ENCODE peak calls at places on chromosomes 16 and 17, in nine cellular contexts. S is uterus, E is breast epithelium, O is right cardiac atrium, A is testis, U is cardiac muscle cell, H is GM23248, T is pancreas, X is tibial nerve. Z is an unnamed sample.

GRCh38 chr16:20611975-20612471 is 35.9 kb upstream of the ACSM2B start:
- DNase-seq in S (peak), E (no peak), O (peak), A (peak), U (no peak), H (no peak), T (peak), X (no peak), Z (no peak)

GRCh38 chr16:55640714-55641327 is 15.0 kb upstream of the SLC6A2 start:
- DNase-seq in S (no peak), E (no peak), O (no peak), A (no peak), U (no peak), H (no peak), T (no peak), X (no peak), Z (no peak)

GRCh38 chr16:46728804-46729203 is 19.3 kb downstream of the MYLK3 start:
- DNase-seq in S (no peak), E (no peak), O (no peak), A (peak), U (no peak), H (no peak), T (no peak), X (no peak), Z (no peak)

GRCh38 chr17:29905879-29906167 is 24.2 kb downstream of the SSH2 start:
- DNase-seq in S (no peak), E (no peak), O (no peak), A (no peak), U (no peak), H (no peak), T (no peak), X (no peak), Z (no peak)

GRCh38 chr17:34579979-34580684 is 750 bp downstream of the TMEM132E start:
- DNase-seq in S (no peak), E (peak), O (peak), A (peak), U (peak), H (peak), T (peak), X (no peak), Z (no peak)

GRCh38 chr17:4565209-4566141 is 5.1 kb upstream of the GGT6 start:
- DNase-seq in S (peak), E (no peak), O (peak), A (peak), U (peak), H (peak), T (no peak), X (peak), Z (peak)

GRCh38 chr17:36923814-36924221 is 13.5 kb upstream of the LHX1 start:
- DNase-seq in S (no peak), E (no peak), O (no peak), A (no peak), U (no peak), H (no peak), T (no peak), X (no peak), Z (no peak)

GRCh38 chr17:80364091-80364691 is 50.8 kb upstream of the ENDOV start:
- DNase-seq in S (no peak), E (peak), O (no peak), A (peak), U (peak), H (peak), T (peak), X (no peak), Z (no peak)

GRCh38 chr17:30358055-30358760 is 20.5 kb upstream of the CPD start:
- DNase-seq in S (no peak), E (no peak), O (no peak), A (no peak), U (no peak), H (no peak), T (no peak), X (no peak), Z (no peak)

GRCh38 chr17:66746736-66747135 is 88.2 kb upstream of the CACNG5 start:
- DNase-seq in S (no peak), E (no peak), O (no peak), A (peak), U (no peak), H (peak), T (no peak), X (no peak), Z (no peak)

GRCh38 chr17:77140878-77141767 is at the start of gene SEC14L1:
- DNase-seq in S (no peak), E (no peak), O (peak), A (peak), U (peak), H (peak), T (peak), X (no peak), Z (no peak)

GRCh38 chr16:88784074-88784855 is 755 bp downstream of the PIEZO1 start:
- DNase-seq in S (peak), E (peak), O (peak), A (peak), U (peak), H (peak), T (peak), X (peak), Z (no peak)

GRCh38 chr17:81961087-81961514 is at the start of gene NOTUM:
- DNase-seq in S (no peak), E (no peak), O (no peak), A (no peak), U (peak), H (peak), T (no peak), X (no peak), Z (peak)

GRCh38 chr16:31354394-31355291 is at the start of gene ITGAX:
- DNase-seq in S (peak), E (no peak), O (peak), A (peak), U (no peak), H (peak), T (no peak), X (peak), Z (no peak)

GRCh38 chr17:27288183-27288582 is 5.7 kb upstream of the WSB1 start:
- DNase-seq in S (no peak), E (no peak), O (no peak), A (no peak), U (no peak), H (no peak), T (no peak), X (no peak), Z (no peak)
- H3K27ac ChIP-seq in S (no peak), E (no peak), O (no peak), A (no peak), U (no peak), H (no peak), T (no peak), X (no peak), Z (no peak)

GRCh38 chr17:64502809-64503208 is 3.3 kb downstream of the DDX5 start:
- DNase-seq in S (no peak), E (no peak), O (no peak), A (no peak), U (no peak), H (peak), T (no peak), X (no peak), Z (no peak)
- H3K27ac ChIP-seq in S (no peak), E (peak), O (no peak), A (no peak), U (peak), H (peak), T (no peak), X (peak), Z (no peak)

GRCh38 chr16:51152691-51153261 is 1.7 kb upstream of the SALL1 start:
- DNase-seq in S (peak), E (no peak), O (no peak), A (no peak), U (peak), H (peak), T (no peak), X (no peak), Z (peak)
- H3K27ac ChIP-seq in S (peak), E (peak), O (no peak), A (peak), U (peak), H (peak), T (no peak), X (peak), Z (peak)

DNA sequence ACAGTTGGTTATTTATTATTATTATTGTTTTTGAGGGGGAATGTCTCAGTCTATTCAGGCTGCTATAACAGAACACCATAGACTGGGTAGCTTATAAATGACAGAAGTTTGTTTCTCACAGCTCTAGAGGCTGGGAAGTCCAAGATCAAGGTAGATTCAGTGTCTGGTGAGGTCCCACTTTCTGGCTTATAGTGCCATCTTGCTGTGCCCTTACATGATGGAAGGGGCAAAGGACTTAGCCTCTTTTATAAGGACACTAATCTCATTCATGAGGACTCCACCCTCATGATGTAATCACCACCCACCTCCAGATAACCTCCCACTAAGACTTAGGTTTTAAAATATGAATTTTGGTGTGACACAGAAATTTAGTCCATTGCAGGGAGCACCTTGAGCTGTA is 224.6 kb downstream of the HAPSTR1 start:
- DNase-seq in S (no peak), E (no peak), O (no peak), A (no peak), U (no peak), H (no peak), T (no peak), X (no peak), Z (no peak)
- H3K27ac ChIP-seq in S (no peak), E (no peak), O (no peak), A (no peak), U (no peak), H (no peak), T (peak), X (no peak), Z (no peak)

GRCh38 chr17:76000016-76000754 is 470 bp upstream of the CDK3 start:
- DNase-seq in S (no peak), E (no peak), O (no peak), A (peak), U (peak), H (peak), T (peak), X (peak), Z (no peak)
- H3K27ac ChIP-seq in S (no peak), E (no peak), O (no peak), A (no peak), U (no peak), H (no peak), T (peak), X (peak), Z (no peak)

GRCh38 chr17:72591500-72592241 is 470.9 kb downstream of the SOX9 start:
- DNase-seq in S (no peak), E (no peak), O (peak), A (no peak), U (peak), H (peak), T (peak), X (no peak), Z (no peak)
- H3K27ac ChIP-seq in S (no peak), E (no peak), O (no peak), A (no peak), U (no peak), H (peak), T (peak), X (peak), Z (peak)

DNA sequence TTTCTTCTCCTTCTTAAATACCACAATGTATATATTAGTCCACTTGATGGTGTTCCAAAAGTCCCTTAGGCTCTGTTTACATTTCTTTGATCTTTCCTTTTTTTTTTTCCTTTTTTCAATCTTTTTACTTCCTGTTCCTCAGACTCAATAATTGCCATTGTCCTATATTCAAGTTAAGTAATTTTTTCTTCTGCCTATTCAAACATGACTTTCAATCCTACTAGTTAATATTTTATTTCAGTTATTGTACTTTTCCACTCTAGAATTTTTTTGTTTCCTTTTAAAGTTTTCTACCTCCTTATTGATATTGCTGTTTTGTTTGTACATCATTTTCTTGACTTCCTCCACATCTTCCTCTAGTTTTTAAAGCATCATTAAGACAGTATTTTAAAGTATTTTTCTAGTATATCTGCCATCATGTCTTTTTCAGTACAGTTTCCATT is 15.8 kb upstream of the UQCRC2 start:
- DNase-seq in S (no peak), E (no peak), O (no peak), A (no peak), U (no peak), H (no peak), T (no peak), X (no peak), Z (no peak)
- H3K27ac ChIP-seq in S (no peak), E (no peak), O (no peak), A (no peak), U (no peak), H (no peak), T (no peak), X (no peak), Z (no peak)

DNA sequence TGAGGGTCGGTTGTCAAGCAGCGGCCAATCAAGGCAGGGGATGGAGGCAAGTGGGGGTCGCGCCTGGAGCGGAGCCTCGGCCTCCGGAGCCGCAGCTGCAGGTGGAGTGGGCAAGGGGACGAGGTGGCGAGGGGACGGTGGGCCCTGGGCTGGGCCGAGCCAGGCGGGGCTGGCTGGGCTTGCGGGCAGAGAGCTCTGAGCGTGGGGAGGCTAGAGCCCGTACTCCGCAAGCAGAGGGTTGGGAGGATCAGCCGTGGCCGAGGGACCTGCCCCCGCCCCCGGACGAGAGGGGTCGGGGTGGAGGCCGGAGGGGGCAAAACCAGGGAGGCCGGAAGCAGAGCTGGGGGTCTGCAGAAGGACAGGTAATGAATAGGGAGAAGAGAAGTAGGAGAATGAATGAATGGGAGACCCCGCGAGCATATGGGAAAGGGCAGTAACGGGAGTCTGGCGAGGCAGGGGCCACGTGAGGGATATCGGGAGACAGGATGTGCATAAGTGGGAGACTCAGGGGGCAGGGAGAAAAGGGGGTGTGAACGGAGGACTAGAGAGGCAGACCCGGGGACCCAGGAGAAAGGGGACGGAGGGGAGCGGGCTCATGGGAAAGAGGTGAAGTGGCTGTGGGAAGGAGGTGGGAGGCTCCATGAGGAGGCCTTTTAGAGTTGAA is at the start of gene KATNB1:
- DNase-seq in S (no peak), E (no peak), O (no peak), A (no peak), U (peak), H (no peak), T (peak), X (no peak), Z (no peak)
- H3K27ac ChIP-seq in S (peak), E (peak), O (peak), A (peak), U (peak), H (peak), T (peak), X (peak), Z (peak)

Z was measured in caudate nucleus.